ENCODE peak calls at places on chromosomes 16 and 17, in four cellular contexts. One of them, this sample, is unnamed.

GRCh38 chr17:37283414-37283961 is 92.3 kb upstream of the C17orf78 start:
- DNase-seq in lung: no peak
- DNase-seq in keratinocyte: no peak
- DNase-seq in dorsolateral prefrontal cortex: no peak
- DNase-seq in this sample: no peak

GRCh38 chr16:11401161-11402050 is 56.1 kb downstream of the RMI2 start:
- DNase-seq in lung: peak
- DNase-seq in keratinocyte: no peak
- DNase-seq in dorsolateral prefrontal cortex: no peak
- DNase-seq in this sample: peak

GRCh38 chr16:74836111-74836671 is 61.6 kb upstream of the FA2H start:
- DNase-seq in lung: no peak
- DNase-seq in keratinocyte: no peak
- DNase-seq in dorsolateral prefrontal cortex: no peak
- DNase-seq in this sample: no peak

GRCh38 chr16:68655806-68656205 is 10.7 kb downstream of the CDH3 start:
- DNase-seq in lung: no peak
- DNase-seq in keratinocyte: no peak
- DNase-seq in dorsolateral prefrontal cortex: no peak
- DNase-seq in this sample: no peak

GRCh38 chr17:36743130-36743529 is 141.7 kb downstream of the MRM1 start:
- DNase-seq in lung: peak
- DNase-seq in keratinocyte: no peak
- DNase-seq in dorsolateral prefrontal cortex: no peak
- DNase-seq in this sample: no peak

GRCh38 chr17:42194133-42194899 is at the start of gene GHDC:
- DNase-seq in lung: peak
- DNase-seq in keratinocyte: no peak
- DNase-seq in dorsolateral prefrontal cortex: peak
- DNase-seq in this sample: peak

GRCh38 chr17:59761385-59762021 is 54.0 kb downstream of the VMP1 start:
- DNase-seq in lung: no peak
- DNase-seq in keratinocyte: no peak
- DNase-seq in dorsolateral prefrontal cortex: no peak
- DNase-seq in this sample: no peak

GRCh38 chr16:51243836-51244483 is 92.9 kb upstream of the SALL1 start:
- DNase-seq in lung: no peak
- DNase-seq in keratinocyte: no peak
- DNase-seq in dorsolateral prefrontal cortex: no peak
- DNase-seq in this sample: no peak

GRCh38 chr16:29023279-29024278 is 38.7 kb downstream of the LAT start:
- DNase-seq in lung: no peak
- DNase-seq in keratinocyte: no peak
- DNase-seq in dorsolateral prefrontal cortex: no peak
- DNase-seq in this sample: no peak

GRCh38 chr16:67865318-67865717 is 7.5 kb upstream of the EDC4 start:
- DNase-seq in lung: no peak
- DNase-seq in keratinocyte: no peak
- DNase-seq in dorsolateral prefrontal cortex: no peak
- DNase-seq in this sample: no peak

GRCh38 chr17:8121531-8122390 is 2.1 kb downstream of the HES7 start:
- DNase-seq in lung: no peak
- DNase-seq in keratinocyte: no peak
- DNase-seq in dorsolateral prefrontal cortex: peak
- DNase-seq in this sample: no peak

GRCh38 chr16:30953511-30954124 is 3.9 kb upstream of the SETD1A start:
- DNase-seq in lung: peak
- DNase-seq in keratinocyte: no peak
- DNase-seq in dorsolateral prefrontal cortex: peak
- DNase-seq in this sample: peak

GRCh38 chr17:57954421-57955182 is 610 bp downstream of the CUEDC1 start:
- DNase-seq in lung: peak
- DNase-seq in keratinocyte: no peak
- DNase-seq in dorsolateral prefrontal cortex: peak
- DNase-seq in this sample: no peak

GRCh38 chr17:27807567-27808470 is 7.5 kb upstream of the NOS2 start:
- DNase-seq in lung: no peak
- DNase-seq in keratinocyte: no peak
- DNase-seq in dorsolateral prefrontal cortex: peak
- DNase-seq in this sample: no peak

GRCh38 chr17:57868007-57868774 is 18.3 kb upstream of the MRPS23 start:
- DNase-seq in lung: peak
- DNase-seq in keratinocyte: no peak
- DNase-seq in dorsolateral prefrontal cortex: peak
- DNase-seq in this sample: peak

GRCh38 chr16:27449434-27450188 is 47.6 kb downstream of the IL21R start:
- DNase-seq in lung: no peak
- DNase-seq in keratinocyte: no peak
- DNase-seq in dorsolateral prefrontal cortex: no peak
- DNase-seq in this sample: no peak

GRCh38 chr17:82022981-82023446 is at the start of gene LRRC45:
- DNase-seq in lung: peak
- DNase-seq in keratinocyte: peak
- DNase-seq in dorsolateral prefrontal cortex: peak
- DNase-seq in this sample: peak

GRCh38 chr17:82024859-82025258 is 1.8 kb downstream of the LRRC45 start:
- DNase-seq in lung: no peak
- DNase-seq in keratinocyte: no peak
- DNase-seq in dorsolateral prefrontal cortex: no peak
- DNase-seq in this sample: no peak

GRCh38 chr17:82022310-82022980 is at the start of gene CENPX:
- DNase-seq in lung: no peak
- DNase-seq in keratinocyte: no peak
- DNase-seq in dorsolateral prefrontal cortex: no peak
- DNase-seq in this sample: no peak

GRCh38 chr17:82021728-82022309 is 859 bp downstream of the CENPX start:
- DNase-seq in lung: no peak
- DNase-seq in keratinocyte: no peak
- DNase-seq in dorsolateral prefrontal cortex: no peak
- DNase-seq in this sample: no peak

DNA sequence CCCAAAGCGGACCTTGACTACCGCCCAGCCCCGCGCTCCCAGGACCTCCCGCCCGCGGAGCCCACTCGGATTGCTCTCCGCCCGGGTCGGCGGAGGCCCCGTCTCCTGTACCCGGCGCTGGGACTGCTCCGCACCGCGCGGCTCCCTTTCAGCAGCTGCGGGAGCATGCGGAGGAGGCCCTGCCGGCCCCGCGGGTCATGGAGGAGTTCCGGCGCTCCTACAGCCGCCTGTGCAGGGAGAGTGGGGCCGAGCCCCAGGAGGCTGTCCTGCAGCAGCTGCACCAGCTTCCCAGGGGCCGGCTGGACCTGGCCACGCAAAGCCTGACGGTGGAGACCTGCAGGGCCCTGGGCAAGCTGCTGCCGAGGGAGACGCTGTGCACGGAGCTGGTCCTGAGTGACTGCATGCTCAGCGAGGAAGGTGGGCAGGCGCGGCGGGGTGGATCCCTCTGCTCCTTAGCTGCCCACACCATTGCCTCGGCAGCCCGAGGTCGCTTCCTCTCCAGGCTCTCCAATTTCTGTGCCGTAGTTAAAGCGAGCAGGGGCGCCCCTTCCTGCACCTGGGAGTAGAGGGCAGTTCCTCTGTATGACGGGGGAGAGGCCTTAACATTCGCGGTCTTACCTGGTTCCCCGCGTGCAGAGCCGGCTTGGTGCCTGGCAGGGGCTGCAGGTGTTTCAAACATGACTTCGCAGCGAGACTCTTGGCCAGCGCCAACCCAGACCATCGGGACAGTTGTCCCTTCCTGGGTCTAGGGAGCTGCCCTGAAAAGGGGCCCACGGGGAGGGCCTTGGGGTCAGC is 539 bp downstream of the LRRC45 start:
- DNase-seq in lung: no peak
- DNase-seq in keratinocyte: no peak
- DNase-seq in dorsolateral prefrontal cortex: no peak
- DNase-seq in this sample: no peak
- H3K27ac ChIP-seq in lung: no peak
- H3K27ac ChIP-seq in keratinocyte: no peak
- H3K27ac ChIP-seq in dorsolateral prefrontal cortex: no peak
- H3K27ac ChIP-seq in this sample: peak

GRCh38 chr17:795721-796120 is 13.6 kb downstream of the MRM3 start:
- DNase-seq in lung: no peak
- DNase-seq in keratinocyte: no peak
- DNase-seq in dorsolateral prefrontal cortex: no peak
- DNase-seq in this sample: no peak
- H3K27ac ChIP-seq in lung: no peak
- H3K27ac ChIP-seq in keratinocyte: no peak
- H3K27ac ChIP-seq in dorsolateral prefrontal cortex: no peak
- H3K27ac ChIP-seq in this sample: no peak

DNA sequence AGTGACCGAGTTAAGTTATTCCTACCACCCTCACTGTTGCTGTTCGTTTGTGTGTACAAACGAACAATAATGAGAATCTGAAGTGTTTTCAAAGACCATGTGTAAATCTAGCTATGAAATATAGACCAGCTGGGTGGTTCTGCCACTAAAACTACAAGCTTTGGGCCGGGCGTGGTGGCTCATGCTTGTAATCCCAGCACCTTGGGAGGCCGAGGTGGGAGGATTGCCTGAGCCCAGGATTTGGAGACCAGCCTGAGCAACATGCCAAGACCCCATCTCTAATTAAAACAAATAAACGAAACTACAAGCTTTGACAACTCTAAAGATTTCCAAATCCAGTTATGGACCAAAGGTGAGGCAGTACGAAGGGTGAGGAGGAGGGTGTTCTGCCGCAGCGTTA is 973 bp downstream of the RECQL5 start:
- DNase-seq in lung: no peak
- DNase-seq in keratinocyte: no peak
- DNase-seq in dorsolateral prefrontal cortex: no peak
- DNase-seq in this sample: no peak
- H3K27ac ChIP-seq in lung: no peak
- H3K27ac ChIP-seq in keratinocyte: peak
- H3K27ac ChIP-seq in dorsolateral prefrontal cortex: no peak
- H3K27ac ChIP-seq in this sample: no peak

GRCh38 chr17:67490471-67490870 is 113.4 kb downstream of the PITPNC1 start:
- DNase-seq in lung: no peak
- DNase-seq in keratinocyte: no peak
- DNase-seq in dorsolateral prefrontal cortex: no peak
- DNase-seq in this sample: no peak

GRCh38 chr17:67489273-67489672 is 112.2 kb downstream of the PITPNC1 start:
- DNase-seq in lung: no peak
- DNase-seq in keratinocyte: no peak
- DNase-seq in dorsolateral prefrontal cortex: no peak
- DNase-seq in this sample: no peak

GRCh38 chr17:67487506-67487905 is 110.4 kb downstream of the PITPNC1 start:
- DNase-seq in lung: no peak
- DNase-seq in keratinocyte: no peak
- DNase-seq in dorsolateral prefrontal cortex: no peak
- DNase-seq in this sample: no peak

GRCh38 chr17:67488161-67488560 is 111.1 kb downstream of the PITPNC1 start:
- DNase-seq in lung: no peak
- DNase-seq in keratinocyte: no peak
- DNase-seq in dorsolateral prefrontal cortex: peak
- DNase-seq in this sample: no peak

DNA sequence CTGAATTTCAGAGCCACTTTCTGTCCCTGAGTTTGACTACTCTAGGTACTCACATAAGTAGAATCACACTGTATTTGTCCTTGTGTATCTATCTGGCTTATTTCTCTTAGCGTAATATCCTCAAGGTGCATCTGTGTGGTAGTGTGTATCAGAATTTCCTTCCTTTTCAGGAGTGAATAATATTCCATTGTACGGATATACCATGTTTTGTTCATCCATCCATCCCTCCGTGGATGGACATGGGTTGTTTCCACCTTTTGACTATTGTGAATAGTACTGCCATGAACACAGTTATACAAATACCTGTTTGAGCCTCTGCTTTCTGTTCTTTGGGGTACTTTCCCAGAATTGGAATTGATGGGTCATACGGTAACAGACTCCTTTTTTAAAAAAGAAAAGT is 111.7 kb downstream of the PITPNC1 start:
- DNase-seq in lung: no peak
- DNase-seq in keratinocyte: no peak
- DNase-seq in dorsolateral prefrontal cortex: no peak
- DNase-seq in this sample: no peak
- H3K27ac ChIP-seq in lung: no peak
- H3K27ac ChIP-seq in keratinocyte: no peak
- H3K27ac ChIP-seq in dorsolateral prefrontal cortex: peak
- H3K27ac ChIP-seq in this sample: peak

DNA sequence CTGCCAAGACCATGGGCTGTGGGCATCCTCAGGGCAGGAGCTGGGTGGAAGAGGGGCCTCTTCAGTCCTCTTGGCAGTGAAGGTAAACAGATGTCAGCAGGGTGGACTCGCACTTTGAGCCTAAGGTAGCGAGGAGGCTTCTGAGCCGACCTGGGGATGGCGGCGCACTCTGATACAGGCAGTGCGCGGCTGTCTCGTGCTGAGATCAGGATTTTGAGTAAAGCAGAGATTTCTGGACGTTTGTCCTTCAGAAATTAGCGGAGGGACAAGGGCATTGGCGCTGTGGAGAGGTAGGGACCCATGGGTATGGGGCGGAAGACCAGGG is 6.8 kb downstream of the RAB40C start:
- DNase-seq in lung: no peak
- DNase-seq in keratinocyte: no peak
- DNase-seq in dorsolateral prefrontal cortex: no peak
- DNase-seq in this sample: no peak
- H3K27ac ChIP-seq in lung: no peak
- H3K27ac ChIP-seq in keratinocyte: no peak
- H3K27ac ChIP-seq in dorsolateral prefrontal cortex: no peak
- H3K27ac ChIP-seq in this sample: no peak